ENCODE peak calls at places on chromosomes 1 and 21, in ten cellular contexts. X is A549; M is dorsolateral prefrontal cortex; C is ecto neural progenitor cell; H is kidney tubule cell; S is Daoy; B is activated T-cell treated with anti-CD3 and anti-CD28 coated beads, Interleukin-2, amount 50 U/mL, for 24 hours; U is NCI-H187 treated with DMSO at 0.1 percent for 48 hours; P is activated effector memory CD4-positive, alpha-beta T cell treated with anti-CD3 and anti-CD28 coated beads, Interleukin-2, amount 50 U/mL, for 16 hours; Y is Caki2. G is an unnamed sample.

GRCh38 chr21:46455575-46456385 is 2.9 kb upstream of the DIP2A start:
- DNase-seq in H (no peak), C (no peak), X (no peak), S (peak), B (no peak), M (peak), U (no peak), Y (no peak), P (no peak), G (no peak)

GRCh38 chr1:152309955-152310354 is 15.1 kb downstream of the FLG start:
- DNase-seq in P (peak), M (no peak), X (no peak), U (no peak), H (no peak), Y (no peak), B (no peak), C (no peak), S (no peak), G (no peak)

GRCh38 chr1:32241011-32241763 is 5.8 kb upstream of the FAM167B start:
- DNase-seq in U (no peak), B (peak), X (peak), M (peak), H (peak), C (peak), P (peak), Y (no peak), S (peak), G (peak)

GRCh38 chr1:245074232-245074747 is 80.5 kb upstream of the KIF26B start:
- DNase-seq in C (no peak), M (no peak), B (no peak), U (peak), X (no peak), S (no peak), Y (no peak), H (peak), P (no peak), G (no peak)

GRCh38 chr21:29196021-29196663 is 65.7 kb downstream of the MAP3K7CL start:
- DNase-seq in U (no peak), H (peak), M (no peak), S (peak), B (peak), P (peak), Y (peak), X (peak), C (no peak), G (peak)

GRCh38 chr1:225565845-225566244 is 87.1 kb downstream of the ENAH start:
- DNase-seq in M (no peak), B (no peak), U (no peak), P (no peak), X (no peak), S (no peak), Y (no peak), H (no peak), C (no peak), G (no peak)

GRCh38 chr1:94011129-94011528 is 101.9 kb upstream of the GCLM start:
- DNase-seq in H (no peak), P (no peak), M (no peak), X (no peak), B (no peak), Y (no peak), S (no peak), U (no peak), C (no peak), G (no peak)

GRCh38 chr1:26555550-26555981 is 26.0 kb downstream of the RPS6KA1 start:
- DNase-seq in Y (no peak), C (no peak), H (no peak), P (no peak), M (peak), S (peak), U (no peak), X (no peak), B (no peak), G (no peak)

GRCh38 chr1:203652718-203653461 is 26.3 kb downstream of the ATP2B4 start:
- DNase-seq in H (no peak), C (no peak), Y (no peak), S (no peak), U (no peak), M (no peak), P (no peak), B (no peak), X (no peak), G (peak)

GRCh38 chr1:200182701-200183100 is 155.2 kb downstream of the NR5A2 start:
- DNase-seq in C (no peak), U (no peak), S (no peak), B (no peak), P (no peak), H (peak), X (no peak), Y (no peak), M (no peak), G (no peak)

GRCh38 chr21:42684109-42684916 is 30.9 kb downstream of the PDE9A start:
- DNase-seq in P (peak), X (no peak), B (peak), S (no peak), M (no peak), Y (no peak), C (no peak), U (no peak), H (no peak), G (no peak)

GRCh38 chr1:205441318-205441633 is 14.6 kb downstream of the BLACAT1 start:
- DNase-seq in X (no peak), C (no peak), H (no peak), M (no peak), U (no peak), B (no peak), Y (no peak), P (no peak), S (no peak), G (no peak)

GRCh38 chr1:12168451-12169160 is 1.8 kb downstream of the TNFRSF1B start:
- DNase-seq in M (no peak), S (no peak), C (no peak), U (no peak), H (no peak), P (no peak), Y (no peak), X (no peak), B (no peak), G (no peak)

GRCh38 chr1:86788300-86789206 is 84.2 kb downstream of the SH3GLB1 start:
- DNase-seq in U (no peak), Y (peak), P (no peak), S (peak), B (no peak), M (no peak), X (peak), C (no peak), H (peak), G (no peak)

GRCh38 chr1:98854137-98854536 is 150.5 kb downstream of the PLPPR5 start:
- DNase-seq in S (no peak), H (no peak), X (no peak), M (no peak), C (no peak), P (no peak), Y (no peak), U (no peak), B (no peak), G (no peak)

GRCh38 chr1:8874230-8875201 is 4.0 kb downstream of the ENO1 start:
- DNase-seq in U (no peak), X (no peak), C (no peak), B (no peak), Y (no peak), H (no peak), M (no peak), P (no peak), S (no peak), G (no peak)

GRCh38 chr21:46459024-46459355 is 299 bp downstream of the DIP2A start:
- DNase-seq in B (no peak), P (no peak), C (no peak), U (no peak), M (no peak), S (no peak), Y (no peak), X (no peak), H (no peak), G (no peak)

GRCh38 chr1:228542376-228542775 is 55.2 kb downstream of the RNF187 start:
- DNase-seq in U (no peak), M (no peak), B (no peak), S (no peak), P (no peak), X (no peak), H (no peak), Y (no peak), C (no peak), G (no peak)

GRCh38 chr1:11518791-11519628 is 40.1 kb downstream of the DISP3 start:
- DNase-seq in M (no peak), X (no peak), P (no peak), U (no peak), C (no peak), S (no peak), H (no peak), B (no peak), Y (no peak), G (no peak)

GRCh38 chr1:236762410-236762809 is 32.7 kb upstream of the MTR start:
- DNase-seq in U (no peak), B (no peak), S (no peak), P (no peak), Y (no peak), H (no peak), M (no peak), C (no peak), X (no peak), G (no peak)

GRCh38 chr21:41507521-41508414 is at the start of gene TMPRSS2:
- DNase-seq in Y (no peak), M (no peak), C (peak), S (peak), P (no peak), B (no peak), U (no peak), H (peak), X (no peak), G (no peak)

GRCh38 chr1:94271373-94271772 is 34.0 kb upstream of the ARHGAP29 start:
- DNase-seq in C (no peak), X (no peak), U (no peak), M (no peak), Y (no peak), S (no peak), B (no peak), P (no peak), H (peak), G (no peak)

GRCh38 chr21:41837756-41838297 is 41.3 kb downstream of the PRDM15 start:
- DNase-seq in M (no peak), U (no peak), Y (no peak), P (peak), X (no peak), C (no peak), S (no peak), H (no peak), B (no peak), G (no peak)

GRCh38 chr1:239858058-239858457 is 233.6 kb upstream of the FMN2 start:
- DNase-seq in Y (peak), U (no peak), B (no peak), C (no peak), S (peak), M (no peak), H (peak), X (peak), P (no peak), G (no peak)

GRCh38 chr1:2415801-2416208 is 3.4 kb upstream of the PEX10 start:
- DNase-seq in Y (no peak), C (no peak), U (no peak), X (no peak), M (no peak), H (no peak), S (no peak), P (peak), B (peak), G (peak)

GRCh38 chr1:221509575-221510360 is 232.1 kb downstream of the DUSP10 start:
- DNase-seq in M (no peak), B (no peak), P (no peak), S (no peak), U (no peak), X (no peak), Y (no peak), H (no peak), C (no peak), G (peak)

GRCh38 chr1:21919520-21919919 is 17.6 kb downstream of the HSPG2 start:
- DNase-seq in H (peak), U (no peak), B (no peak), C (no peak), M (no peak), Y (peak), S (peak), X (peak), P (no peak), G (no peak)

G was measured in GM12865.